ENCODE peak calls at places on chromosome 5, in ten cellular contexts. One of them, this sample, is unnamed.

GRCh38 chr5:29122306-29122705 is 2071.2 kb upstream of the CDH6 start:
- DNase-seq in adrenal gland: no peak
- DNase-seq in transverse colon: no peak
- DNase-seq in HepG2: no peak
- DNase-seq in sigmoid colon: no peak
- DNase-seq in stomach: no peak
- DNase-seq in prostate gland: no peak
- DNase-seq in breast epithelium: no peak
- DNase-seq in IMR-90: no peak
- DNase-seq in uterus: no peak
- DNase-seq in this sample: no peak

GRCh38 chr5:94674841-94675382 is 56.4 kb downstream of the SLF1 start:
- DNase-seq in IMR-90: peak; percentile 28
- DNase-seq in stomach: no peak
- DNase-seq in uterus: no peak
- DNase-seq in HepG2: no peak
- DNase-seq in breast epithelium: no peak
- DNase-seq in transverse colon: no peak
- DNase-seq in adrenal gland: no peak
- DNase-seq in sigmoid colon: no peak
- DNase-seq in prostate gland: no peak
- DNase-seq in this sample: no peak

GRCh38 chr5:115589043-115589442 is 13.2 kb downstream of the TICAM2 start:
- DNase-seq in HepG2: no peak
- DNase-seq in uterus: no peak
- DNase-seq in IMR-90: no peak
- DNase-seq in sigmoid colon: no peak
- DNase-seq in adrenal gland: no peak
- DNase-seq in transverse colon: no peak
- DNase-seq in breast epithelium: no peak
- DNase-seq in prostate gland: peak; percentile 19
- DNase-seq in stomach: no peak
- DNase-seq in this sample: no peak

GRCh38 chr5:178538624-178539344 is 51.4 kb downstream of the COL23A1 start:
- DNase-seq in breast epithelium: no peak
- DNase-seq in adrenal gland: no peak
- DNase-seq in sigmoid colon: no peak
- DNase-seq in uterus: no peak
- DNase-seq in transverse colon: no peak
- DNase-seq in IMR-90: no peak
- DNase-seq in HepG2: no peak
- DNase-seq in prostate gland: no peak
- DNase-seq in stomach: no peak
- DNase-seq in this sample: peak; percentile 95

GRCh38 chr5:1763548-1763911 is 36.1 kb downstream of the MRPL36 start:
- DNase-seq in sigmoid colon: peak; percentile 60
- DNase-seq in HepG2: peak; percentile 43
- DNase-seq in breast epithelium: peak; percentile 27
- DNase-seq in transverse colon: peak; percentile 31
- DNase-seq in IMR-90: peak; percentile 72
- DNase-seq in uterus: peak; percentile 41
- DNase-seq in adrenal gland: peak; percentile 51
- DNase-seq in stomach: no peak
- DNase-seq in prostate gland: peak; percentile 38
- DNase-seq in this sample: peak; percentile 71

GRCh38 chr5:65926893-65927292 is 518 bp downstream of the ERBIN start:
- DNase-seq in prostate gland: peak; percentile 19
- DNase-seq in HepG2: no peak
- DNase-seq in IMR-90: no peak
- DNase-seq in adrenal gland: no peak
- DNase-seq in stomach: no peak
- DNase-seq in uterus: no peak
- DNase-seq in transverse colon: peak; percentile 19
- DNase-seq in sigmoid colon: no peak
- DNase-seq in breast epithelium: no peak
- DNase-seq in this sample: peak; percentile 42

GRCh38 chr5:122849746-122850145 is 4.3 kb downstream of the SNX24 start:
- DNase-seq in IMR-90: no peak
- DNase-seq in HepG2: no peak
- DNase-seq in sigmoid colon: no peak
- DNase-seq in prostate gland: no peak
- DNase-seq in adrenal gland: no peak
- DNase-seq in transverse colon: no peak
- DNase-seq in breast epithelium: no peak
- DNase-seq in stomach: no peak
- DNase-seq in uterus: no peak
- DNase-seq in this sample: no peak

GRCh38 chr5:104267282-104268015 is 704.9 kb upstream of the NUDT12 start:
- DNase-seq in breast epithelium: no peak
- DNase-seq in sigmoid colon: no peak
- DNase-seq in IMR-90: no peak
- DNase-seq in prostate gland: no peak
- DNase-seq in stomach: no peak
- DNase-seq in transverse colon: no peak
- DNase-seq in uterus: no peak
- DNase-seq in HepG2: no peak
- DNase-seq in adrenal gland: no peak
- DNase-seq in this sample: no peak

GRCh38 chr5:43191740-43192557 is at the start of gene NIM1K:
- DNase-seq in sigmoid colon: peak; percentile 87
- DNase-seq in stomach: peak; percentile 63
- DNase-seq in adrenal gland: peak; percentile 79
- DNase-seq in IMR-90: peak; percentile 27
- DNase-seq in breast epithelium: peak; percentile 18
- DNase-seq in HepG2: peak; percentile 58
- DNase-seq in uterus: peak; percentile 57
- DNase-seq in transverse colon: peak; percentile 62
- DNase-seq in prostate gland: peak; percentile 26
- DNase-seq in this sample: peak; percentile 60

GRCh38 chr5:90201923-90202322 is 207.6 kb downstream of the CETN3 start:
- DNase-seq in stomach: no peak
- DNase-seq in IMR-90: no peak
- DNase-seq in prostate gland: no peak
- DNase-seq in sigmoid colon: no peak
- DNase-seq in uterus: no peak
- DNase-seq in transverse colon: no peak
- DNase-seq in breast epithelium: no peak
- DNase-seq in HepG2: no peak
- DNase-seq in adrenal gland: no peak
- DNase-seq in this sample: no peak

GRCh38 chr5:17346811-17347210 is 129.4 kb downstream of the BASP1 start:
- DNase-seq in IMR-90: peak; percentile 14
- DNase-seq in stomach: no peak
- DNase-seq in adrenal gland: no peak
- DNase-seq in HepG2: no peak
- DNase-seq in sigmoid colon: no peak
- DNase-seq in prostate gland: no peak
- DNase-seq in uterus: no peak
- DNase-seq in breast epithelium: no peak
- DNase-seq in transverse colon: no peak
- DNase-seq in this sample: no peak

DNA sequence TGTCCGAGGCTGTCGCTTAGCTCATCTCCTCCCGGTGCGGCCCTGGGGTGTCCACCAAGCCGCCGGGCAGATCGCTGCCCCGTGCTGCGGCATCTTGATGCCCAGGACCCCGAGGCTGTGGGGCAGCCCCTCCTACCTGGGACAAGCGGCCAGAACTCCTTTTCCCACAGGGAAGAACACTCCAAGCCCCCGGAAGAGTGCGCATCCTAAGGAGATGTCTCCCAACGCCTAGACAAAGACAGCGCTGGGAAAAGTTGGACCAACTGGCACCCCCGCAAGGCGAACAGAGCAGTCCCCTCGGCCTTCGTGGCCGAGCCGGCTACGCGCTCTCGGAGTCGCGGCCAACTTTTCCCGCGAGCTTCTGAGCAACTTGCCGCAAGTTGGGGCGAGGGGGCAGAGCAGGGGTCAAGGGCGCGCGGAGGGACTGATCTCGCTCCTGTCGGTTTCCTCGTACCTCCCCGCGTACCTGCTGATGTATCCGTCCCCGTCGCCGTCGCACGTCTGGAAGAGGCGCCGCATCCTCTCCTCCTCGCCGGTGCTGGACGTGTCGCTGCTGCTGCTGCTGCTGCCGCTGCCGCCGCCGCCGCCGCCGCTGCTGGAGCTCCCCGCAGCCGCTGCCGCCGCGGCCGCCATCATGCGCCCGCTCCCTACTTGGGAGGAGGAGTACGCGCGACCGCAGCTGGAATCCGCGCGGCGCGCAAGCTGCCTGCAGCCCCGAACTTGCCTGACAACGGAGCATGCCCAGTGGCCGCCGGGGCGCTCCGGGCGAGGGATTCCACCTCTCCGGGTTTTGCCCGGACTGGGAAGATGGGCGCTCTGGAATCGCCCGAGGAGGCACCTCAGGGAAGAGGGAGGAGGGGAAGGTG is at the start of gene MCC:
- DNase-seq in stomach: peak; percentile 60
- DNase-seq in uterus: peak; percentile 70
- DNase-seq in sigmoid colon: peak; percentile 88
- DNase-seq in transverse colon: peak; percentile 69
- DNase-seq in HepG2: peak; percentile 53
- DNase-seq in breast epithelium: peak; percentile 76
- DNase-seq in IMR-90: peak; percentile 93
- DNase-seq in prostate gland: peak; percentile 84
- DNase-seq in adrenal gland: peak; percentile 85
- DNase-seq in this sample: peak; percentile 16
- TF ChIP-seq POLR2A in stomach: no peak
- TF ChIP-seq POLR2A in uterus: no peak
- TF ChIP-seq POLR2A in sigmoid colon: no peak
- TF ChIP-seq POLR2A in transverse colon: no peak
- TF ChIP-seq POLR2A in HepG2: no peak
- TF ChIP-seq POLR2A in breast epithelium: no peak
- TF ChIP-seq POLR2A in IMR-90: no peak
- TF ChIP-seq POLR2A in prostate gland: peak; percentile 54
- TF ChIP-seq POLR2A in adrenal gland: peak; percentile 44
- TF ChIP-seq POLR2A in this sample: no peak

DNA sequence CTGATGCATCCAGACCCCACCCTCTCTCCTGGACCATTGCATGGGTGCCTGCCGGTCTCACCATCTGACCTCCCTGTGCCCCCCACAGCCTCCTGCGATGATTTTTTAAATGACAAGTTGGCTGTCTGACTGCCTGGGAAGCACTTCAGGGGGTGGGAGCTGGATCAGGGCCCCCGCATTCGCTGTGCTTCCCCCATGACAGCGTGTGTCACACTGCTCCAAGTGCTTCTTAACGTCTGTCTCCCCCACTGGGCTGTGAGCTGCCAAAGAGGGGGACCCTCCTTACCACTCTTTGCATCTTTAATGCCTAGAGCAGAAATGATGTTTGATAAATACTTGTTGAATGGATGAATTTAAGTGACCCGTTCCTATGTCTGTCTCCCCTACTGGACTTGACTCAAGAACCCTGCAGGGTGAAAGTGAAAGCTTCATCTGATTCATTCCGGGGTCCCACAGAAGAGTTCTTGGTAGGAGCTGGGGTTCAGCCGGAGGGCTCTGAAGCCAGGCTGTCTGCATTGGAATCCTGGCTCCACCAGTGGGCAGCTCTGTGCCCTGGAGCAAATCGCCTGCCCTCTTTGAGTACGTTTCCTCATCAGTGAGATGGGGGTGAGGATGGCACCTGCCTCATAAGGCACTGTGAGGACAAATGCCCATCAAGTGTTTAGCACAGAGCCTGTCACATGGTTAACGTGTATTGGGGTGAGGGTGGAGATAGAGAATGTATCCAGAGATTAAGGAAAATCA is 7.6 kb upstream of the EGR1 start:
- DNase-seq in uterus: no peak
- DNase-seq in adrenal gland: no peak
- DNase-seq in IMR-90: no peak
- DNase-seq in transverse colon: no peak
- DNase-seq in breast epithelium: no peak
- DNase-seq in stomach: no peak
- DNase-seq in sigmoid colon: no peak
- DNase-seq in HepG2: no peak
- DNase-seq in prostate gland: no peak
- DNase-seq in this sample: no peak
- TF ChIP-seq CTCF in uterus: no peak
- TF ChIP-seq CTCF in adrenal gland: no peak
- TF ChIP-seq CTCF in IMR-90: no peak
- TF ChIP-seq CTCF in transverse colon: no peak
- TF ChIP-seq CTCF in breast epithelium: no peak
- TF ChIP-seq CTCF in stomach: no peak
- TF ChIP-seq CTCF in sigmoid colon: no peak
- TF ChIP-seq CTCF in HepG2: peak; percentile 12
- TF ChIP-seq CTCF in prostate gland: no peak
- TF ChIP-seq CTCF in this sample: no peak

DNA sequence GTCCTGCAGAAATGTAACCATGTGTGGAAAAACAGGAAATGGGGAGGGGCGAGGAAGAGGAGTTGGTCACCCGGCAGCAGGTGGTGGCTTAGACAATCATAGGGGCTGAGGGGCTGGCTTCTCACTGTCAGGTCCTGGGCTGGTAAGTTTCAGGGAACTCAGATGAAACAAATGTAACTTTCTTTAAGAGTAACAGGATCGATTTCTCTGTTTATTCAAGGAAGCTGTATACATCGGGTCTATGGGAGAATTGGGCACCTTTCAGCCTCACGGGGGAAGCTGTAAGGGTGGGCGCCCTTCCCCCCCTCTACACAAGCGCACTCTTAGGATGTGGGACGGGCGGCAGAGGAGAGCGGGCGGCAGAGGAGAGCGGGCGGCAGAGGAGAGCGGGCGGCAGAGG is 104.3 kb upstream of the SIMC1 start:
- DNase-seq in HepG2: no peak
- DNase-seq in transverse colon: no peak
- DNase-seq in adrenal gland: no peak
- DNase-seq in sigmoid colon: no peak
- DNase-seq in uterus: no peak
- DNase-seq in IMR-90: no peak
- DNase-seq in prostate gland: no peak
- DNase-seq in stomach: no peak
- DNase-seq in breast epithelium: no peak
- DNase-seq in this sample: no peak
- H3K4me3 ChIP-seq in HepG2: no peak overlapping the region
- H3K4me3 ChIP-seq in transverse colon: no peak overlapping the region
- H3K4me3 ChIP-seq in adrenal gland: no peak overlapping the region
- H3K4me3 ChIP-seq in sigmoid colon: no peak overlapping the region
- H3K4me3 ChIP-seq in uterus: no peak overlapping the region
- H3K4me3 ChIP-seq in IMR-90: no peak overlapping the region
- H3K4me3 ChIP-seq in prostate gland: no peak overlapping the region
- H3K4me3 ChIP-seq in stomach: peak overlapping the region; percentile 13
- H3K4me3 ChIP-seq in breast epithelium: no peak overlapping the region
- H3K4me3 ChIP-seq in this sample: no peak overlapping the region

DNA sequence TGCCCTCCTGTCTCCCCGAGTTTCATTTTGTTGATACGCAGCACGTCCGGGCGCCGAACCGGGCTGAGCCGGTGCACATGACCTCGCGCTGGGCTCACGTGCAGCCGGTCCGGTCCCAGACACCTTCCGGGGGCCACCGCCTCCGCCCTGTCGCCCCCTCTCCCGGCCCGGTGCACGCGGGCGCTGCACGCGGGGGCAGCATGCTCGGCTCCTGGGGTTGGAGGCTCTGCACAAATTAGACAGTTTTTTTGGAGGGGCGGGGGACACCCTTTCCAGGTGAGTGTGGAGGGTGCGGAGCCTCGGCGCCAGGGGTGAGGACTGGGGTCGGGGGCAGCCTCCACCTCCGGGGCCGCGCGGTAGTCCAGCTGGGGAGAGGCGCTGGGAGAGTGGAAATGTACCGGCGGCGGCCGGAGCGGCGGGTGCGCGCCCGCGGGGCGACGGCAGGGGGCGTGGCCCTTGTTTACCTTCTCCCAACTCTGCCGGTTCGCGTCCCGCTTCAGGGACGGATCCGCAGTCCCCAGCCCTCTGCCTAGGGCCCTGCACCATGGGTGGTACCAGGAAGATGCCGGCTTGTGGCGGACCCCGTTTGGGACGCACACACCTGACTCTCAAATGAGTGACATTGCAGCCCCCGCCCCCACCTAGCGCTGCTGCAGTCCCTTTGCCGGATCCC is 1.1 kb downstream of the JADE2 start:
- DNase-seq in uterus: peak; percentile 82
- DNase-seq in sigmoid colon: peak; percentile 91
- DNase-seq in stomach: peak; percentile 82
- DNase-seq in prostate gland: peak; percentile 73
- DNase-seq in HepG2: peak; percentile 67
- DNase-seq in adrenal gland: peak; percentile 75
- DNase-seq in IMR-90: no peak
- DNase-seq in breast epithelium: peak; percentile 74
- DNase-seq in transverse colon: peak; percentile 87
- DNase-seq in this sample: peak; percentile 81
- TF ChIP-seq POLR2A in uterus: no peak
- TF ChIP-seq POLR2A in sigmoid colon: peak; percentile 35
- TF ChIP-seq POLR2A in stomach: no peak
- TF ChIP-seq POLR2A in prostate gland: peak; percentile 58
- TF ChIP-seq POLR2A in HepG2: peak; percentile 17
- TF ChIP-seq POLR2A in adrenal gland: no peak
- TF ChIP-seq POLR2A in IMR-90: peak; percentile 10
- TF ChIP-seq POLR2A in breast epithelium: no peak
- TF ChIP-seq POLR2A in transverse colon: no peak
- TF ChIP-seq POLR2A in this sample: peak; percentile 63